ENCODE peak calls at places on chromosomes 6 and 20, in nine cellular contexts. R, T, Y, N, C, V, A, Q and H are unnamed samples.

GRCh38 chr6:2165216-2165725 is 80.1 kb downstream of the GMDS start:
- DNase-seq in R (no peak), T (no peak), Y (no peak), N (no peak), C (no peak), V (no peak), A (no peak), Q (no peak), H (no peak)

GRCh38 chr6:109795994-109796555 is 105.0 kb downstream of the FIG4 start:
- DNase-seq in R (no peak), T (no peak), Y (no peak), N (no peak), C (no peak), V (no peak), A (no peak), Q (no peak), H (no peak)

GRCh38 chr6:105591053-105591452 is 188.2 kb upstream of the PREP start:
- DNase-seq in R (peak), T (no peak), Y (no peak), N (no peak), C (no peak), V (no peak), A (no peak), Q (peak), H (no peak)

GRCh38 chr6:32190054-32190945 is at the start of gene PBX2:
- DNase-seq in R (peak), T (peak), Y (peak), N (peak), C (peak), V (peak), A (peak), Q (peak), H (peak)

GRCh38 chr6:7978736-7979135 is 68.1 kb upstream of the TXNDC5 start:
- DNase-seq in R (peak), T (peak), Y (no peak), N (no peak), C (no peak), V (no peak), A (no peak), Q (peak), H (no peak)

GRCh38 chr6:86529635-86530034 is 407.7 kb upstream of the HTR1E start:
- DNase-seq in R (no peak), T (no peak), Y (no peak), N (no peak), C (no peak), V (no peak), A (no peak), Q (no peak), H (no peak)

GRCh38 chr6:15504040-15504491 is 158.8 kb downstream of the DTNBP1 start:
- DNase-seq in R (peak), T (no peak), Y (no peak), N (peak), C (peak), V (no peak), A (no peak), Q (no peak), H (peak)

GRCh38 chr20:38181207-38181693 is 16.2 kb upstream of the TGM2 start:
- DNase-seq in R (peak), T (peak), Y (no peak), N (peak), C (peak), V (no peak), A (no peak), Q (no peak), H (peak)

GRCh38 chr20:3123542-3123941 is 36.1 kb downstream of the FASTKD5 start:
- DNase-seq in R (no peak), T (no peak), Y (no peak), N (no peak), C (no peak), V (no peak), A (no peak), Q (no peak), H (no peak)

GRCh38 chr6:139863356-139863755 is 488.9 kb upstream of the CITED2 start:
- DNase-seq in R (no peak), T (no peak), Y (no peak), N (no peak), C (no peak), V (no peak), A (no peak), Q (no peak), H (no peak)

GRCh38 chr6:132693478-132693877 is 20.4 kb downstream of the VNN1 start:
- DNase-seq in R (no peak), T (no peak), Y (no peak), N (no peak), C (no peak), V (no peak), A (no peak), Q (no peak), H (no peak)

GRCh38 chr6:132768051-132768517 is 10.4 kb upstream of the VNN2 start:
- DNase-seq in R (peak), T (no peak), Y (peak), N (peak), C (no peak), V (no peak), A (no peak), Q (peak), H (no peak)

GRCh38 chr20:3358676-3359340 is 48.7 kb downstream of the DNAAF9 start:
- DNase-seq in R (no peak), T (no peak), Y (no peak), N (no peak), C (no peak), V (no peak), A (no peak), Q (no peak), H (no peak)

GRCh38 chr6:40877362-40877761 is 161.7 kb downstream of the UNC5CL start:
- DNase-seq in R (no peak), T (no peak), Y (no peak), N (no peak), C (no peak), V (no peak), A (peak), Q (no peak), H (no peak)

GRCh38 chr6:21598662-21599061 is 5.1 kb downstream of the SOX4 start:
- DNase-seq in R (peak), T (no peak), Y (no peak), N (no peak), C (no peak), V (no peak), A (no peak), Q (peak), H (no peak)

GRCh38 chr6:431986-432385 is 40.4 kb downstream of the IRF4 start:
- DNase-seq in R (peak), T (no peak), Y (no peak), N (no peak), C (no peak), V (no peak), A (no peak), Q (no peak), H (no peak)

GRCh38 chr6:107479089-107479690 is 10.7 kb upstream of the SOBP start:
- DNase-seq in R (no peak), T (no peak), Y (no peak), N (no peak), C (no peak), V (no peak), A (no peak), Q (no peak), H (no peak)